ENCODE peak calls at places on chromosomes 6 and 20, in six cellular contexts. S is mesenchymal stem cell, Y is mesendoderm, N is neuronal stem cell, L is trophoblast cell, B is H1. J is an unnamed sample.

GRCh38 chr6:138659998-138660397 is 113.6 kb upstream of the CCDC28A start:
- DNase-seq in S (no peak), Y (no peak), N (no peak), L (no peak), B (no peak), J (no peak)

GRCh38 chr20:62159835-62160234 is 16.3 kb downstream of the SS18L1 start:
- DNase-seq in S (no peak), Y (no peak), N (no peak), L (peak), B (no peak), J (peak)

GRCh38 chr20:24332956-24333355 is 136.5 kb upstream of the SYNDIG1 start:
- DNase-seq in S (no peak), Y (no peak), N (no peak), L (no peak), B (no peak), J (no peak)

GRCh38 chr6:41546866-41547798 is 951 bp downstream of the FOXP4 start:
- DNase-seq in S (peak), Y (peak), N (peak), L (peak), B (no peak), J (peak)

GRCh38 chr6:77740380-77740779 is 87.5 kb downstream of the MEI4 start:
- DNase-seq in S (peak), Y (no peak), N (no peak), L (peak), B (no peak), J (peak)

GRCh38 chr6:7249946-7250643 is 62.9 kb downstream of the SSR1 start:
- DNase-seq in S (no peak), Y (peak), N (no peak), L (no peak), B (no peak), J (peak)

GRCh38 chr6:87277123-87277522 is 45.3 kb upstream of the SMIM8 start:
- DNase-seq in S (peak), Y (no peak), N (no peak), L (peak), B (no peak), J (peak)

GRCh38 chr6:142871910-142872331 is 73.1 kb downstream of the HIVEP2 start:
- DNase-seq in S (peak), Y (no peak), N (no peak), L (peak), B (no peak), J (peak)

GRCh38 chr6:158481612-158482473 is 78.0 kb upstream of the TMEM181 start:
- DNase-seq in S (peak), Y (peak), N (no peak), L (no peak), B (no peak), J (peak)

GRCh38 chr6:131949615-131949908 is 1.6 kb downstream of the CCN2 start:
- DNase-seq in S (peak), Y (no peak), N (no peak), L (peak), B (no peak), J (peak)

GRCh38 chr20:25296094-25297093 is 48.5 kb downstream of the PYGB start:
- DNase-seq in S (no peak), Y (peak), N (no peak), L (peak), B (no peak), J (peak)

GRCh38 chr6:51541847-51542246 is 545.6 kb downstream of the PKHD1 start:
- DNase-seq in S (no peak), Y (no peak), N (no peak), L (peak), B (no peak), J (no peak)

GRCh38 chr6:142421285-142422202 is 119.7 kb downstream of the ADGRG6 start:
- DNase-seq in S (no peak), Y (no peak), N (no peak), L (no peak), B (no peak), J (peak)

GRCh38 chr6:116291701-116292396 is 12.1 kb upstream of the TSPYL1 start:
- DNase-seq in S (no peak), Y (no peak), N (no peak), L (no peak), B (no peak), J (no peak)
- H2AK5ac ChIP-seq in S (no peak), Y (no peak), N (no peak), L (no peak), B (no peak), J (no peak)

GRCh38 chr20:20795721-20796120 is 83.3 kb upstream of the RALGAPA2 start:
- DNase-seq in S (no peak), Y (no peak), N (no peak), L (no peak), B (no peak), J (no peak)
- H2BK120ac ChIP-seq in S (no peak), Y (no peak), N (no peak), L (no peak), B (no peak), J (no peak)

GRCh38 chr6:111983197-111983596 is 70.7 kb upstream of the CCN6 start:
- DNase-seq in S (no peak), Y (no peak), N (no peak), L (no peak), B (no peak), J (no peak)
- H2AK5ac ChIP-seq in S (no peak), Y (no peak), N (no peak), L (peak), B (no peak), J (peak)

DNA sequence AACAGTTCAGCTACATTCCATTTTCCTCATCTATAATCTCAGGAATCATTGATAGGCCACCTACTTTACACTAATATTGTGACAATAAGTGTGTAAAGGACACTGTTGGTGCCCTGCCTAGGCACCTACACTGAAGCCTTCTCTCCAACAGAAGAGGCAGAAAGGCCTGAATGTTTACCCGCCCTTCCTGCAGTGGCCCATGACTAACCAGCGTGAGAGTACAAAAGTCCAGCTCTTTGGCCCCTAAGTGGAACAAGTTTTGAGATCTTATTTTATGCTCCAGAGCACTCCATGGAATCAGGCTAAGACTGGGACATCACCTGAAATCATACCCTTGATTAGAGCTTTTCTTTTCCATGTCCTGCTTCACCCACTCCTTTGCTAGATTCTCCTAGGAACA is 359.7 kb downstream of the ARHGAP18 start:
- DNase-seq in S (no peak), Y (no peak), N (no peak), L (no peak), B (no peak), J (no peak)
- H2BK120ac ChIP-seq in S (no peak), Y (no peak), N (no peak), L (no peak), B (no peak), J (no peak)

GRCh38 chr6:144331610-144332009 is 46.5 kb downstream of the UTRN start:
- DNase-seq in S (peak), Y (peak), N (no peak), L (peak), B (no peak), J (peak)
- H2AK5ac ChIP-seq in S (peak), Y (no peak), N (no peak), L (no peak), B (peak), J (no peak)

DNA sequence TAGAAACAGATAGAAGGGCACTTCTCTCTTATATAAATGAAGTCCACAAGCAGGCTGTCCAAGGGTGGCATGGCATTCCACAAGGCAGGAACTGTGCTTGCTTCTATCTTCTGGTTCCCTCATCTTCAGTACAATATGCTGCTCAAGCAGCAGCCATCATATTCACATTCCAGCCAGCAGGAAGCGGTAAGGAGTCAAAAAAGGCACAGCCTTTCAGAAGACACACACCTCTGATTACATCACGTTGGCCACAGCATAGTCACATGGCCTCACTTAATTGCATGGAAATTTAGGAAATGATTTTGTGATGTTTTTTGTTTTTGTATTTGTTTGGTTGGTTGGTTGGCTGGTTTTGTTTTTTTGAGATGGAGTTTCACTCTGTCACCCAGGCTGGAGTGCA is 19.0 kb downstream of the REM1 start:
- DNase-seq in S (peak), Y (peak), N (no peak), L (peak), B (no peak), J (peak)
- H2BK120ac ChIP-seq in S (no peak), Y (no peak), N (no peak), L (no peak), B (no peak), J (no peak)

J was measured in IMR-90.